ENCODE peak calls at places on chromosomes 2 and 18, in seven cellular contexts. Q is IMR-90, Z is mesenchymal stem cell, G is neuronal stem cell, W is H9, D is mesendoderm, U is H1. T is an unnamed sample.

GRCh38 chr18:11761553-11761952 is 72.5 kb downstream of the GNAL start:
- DNase-seq in Q (no peak), Z (no peak), G (no peak), W (peak), D (peak), U (no peak), T (no peak)

GRCh38 chr18:73897517-73897916 is 250.1 kb downstream of the FBXO15 start:
- DNase-seq in Q (no peak), Z (no peak), G (no peak), W (no peak), D (no peak), U (no peak), T (no peak)

GRCh38 chr2:235378261-235378660 is 115.6 kb upstream of the AGAP1 start:
- DNase-seq in Q (peak), Z (no peak), G (no peak), W (no peak), D (no peak), U (no peak), T (no peak)

GRCh38 chr18:22136395-22136794 is 33.0 kb upstream of the GATA6 start:
- DNase-seq in Q (peak), Z (peak), G (no peak), W (no peak), D (no peak), U (no peak), T (no peak)

GRCh38 chr2:8003462-8004075 is 678.3 kb upstream of the ID2 start:
- DNase-seq in Q (peak), Z (peak), G (no peak), W (no peak), D (peak), U (no peak), T (peak)

GRCh38 chr18:21672868-21673267 is 31.7 kb downstream of the ABHD3 start:
- DNase-seq in Q (peak), Z (no peak), G (no peak), W (no peak), D (no peak), U (no peak), T (peak)

GRCh38 chr2:5520352-5520996 is 171.7 kb upstream of the SOX11 start:
- DNase-seq in Q (peak), Z (peak), G (no peak), W (no peak), D (no peak), U (no peak), T (no peak)

GRCh38 chr2:108459441-108459840 is 10.4 kb downstream of the GCC2 start:
- DNase-seq in Q (peak), Z (no peak), G (no peak), W (no peak), D (no peak), U (no peak), T (no peak)

GRCh38 chr18:59902180-59902992 is 2.6 kb downstream of the PMAIP1 start:
- DNase-seq in Q (peak), Z (peak), G (no peak), W (no peak), D (no peak), U (no peak), T (no peak)

GRCh38 chr18:9578306-9578705 is 36.1 kb downstream of the PPP4R1 start:
- DNase-seq in Q (peak), Z (no peak), G (no peak), W (no peak), D (peak), U (no peak), T (peak)

GRCh38 chr2:238346539-238346938 is 26.2 kb downstream of the TRAF3IP1 start:
- DNase-seq in Q (no peak), Z (no peak), G (no peak), W (no peak), D (no peak), U (no peak), T (no peak)

GRCh38 chr2:188604579-188604978 is 312.9 kb downstream of the GULP1 start:
- DNase-seq in Q (peak), Z (no peak), G (no peak), W (no peak), D (no peak), U (no peak), T (no peak)

GRCh38 chr18:77147418-77147852 is 14.9 kb upstream of the MBP start:
- DNase-seq in Q (peak), Z (peak), G (no peak), W (no peak), D (no peak), U (no peak), T (no peak)

GRCh38 chr2:189168876-189169499 is 10.6 kb downstream of the COL5A2 start:
- DNase-seq in Q (no peak), Z (no peak), G (no peak), W (no peak), D (no peak), U (no peak), T (no peak)

GRCh38 chr2:60070166-60070565 is 483.3 kb downstream of the BCL11A start:
- DNase-seq in Q (no peak), Z (no peak), G (no peak), W (no peak), D (no peak), U (no peak), T (no peak)

GRCh38 chr2:234550511-234551107 is 53.7 kb upstream of the ARL4C start:
- DNase-seq in Q (peak), Z (peak), G (peak), W (peak), D (peak), U (peak), T (peak)

DNA sequence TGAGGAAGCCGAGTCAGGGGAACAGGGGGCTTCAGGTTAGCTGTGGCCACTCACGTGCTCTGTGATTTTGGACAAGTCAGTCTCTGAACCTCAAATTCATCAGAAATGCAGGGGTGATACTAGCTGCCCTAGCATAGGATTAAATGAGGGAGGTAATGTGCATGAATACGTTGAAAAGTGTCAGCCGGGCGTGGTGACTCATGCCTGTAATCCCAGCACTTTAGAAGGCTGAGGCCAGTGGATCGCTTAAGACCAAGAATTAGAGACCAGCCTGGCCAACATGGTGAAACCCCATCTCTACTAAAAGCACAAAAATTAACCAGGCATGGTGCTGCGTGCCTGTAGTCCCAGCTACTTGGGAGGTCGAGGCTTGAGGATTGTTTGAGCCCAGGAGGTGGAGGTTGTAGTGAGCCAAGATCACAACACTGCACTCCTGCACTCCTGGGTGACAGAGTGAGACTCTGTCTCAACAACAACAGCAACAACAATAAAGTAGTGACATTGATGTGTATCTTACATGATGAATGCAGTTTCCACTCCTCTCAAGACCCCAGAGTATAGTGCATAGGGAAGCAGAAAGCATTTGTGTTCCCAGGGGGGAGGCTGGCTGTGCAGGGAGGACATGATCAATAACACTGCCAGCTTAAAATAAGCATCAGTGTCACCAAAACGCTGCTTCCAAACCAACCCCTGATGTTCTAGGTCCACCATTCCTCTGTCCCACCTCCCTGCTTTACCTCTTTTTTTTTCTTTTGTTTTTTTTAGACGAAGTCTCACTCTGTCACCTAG is 68.8 kb downstream of the HNRNPLL start:
- DNase-seq in Q (peak), Z (peak), G (no peak), W (no peak), D (no peak), U (no peak), T (no peak)
- H3K23ac ChIP-seq in Q (peak), Z (no peak), G (no peak), W (no peak), D (no peak), U (no peak), T (no peak)

DNA sequence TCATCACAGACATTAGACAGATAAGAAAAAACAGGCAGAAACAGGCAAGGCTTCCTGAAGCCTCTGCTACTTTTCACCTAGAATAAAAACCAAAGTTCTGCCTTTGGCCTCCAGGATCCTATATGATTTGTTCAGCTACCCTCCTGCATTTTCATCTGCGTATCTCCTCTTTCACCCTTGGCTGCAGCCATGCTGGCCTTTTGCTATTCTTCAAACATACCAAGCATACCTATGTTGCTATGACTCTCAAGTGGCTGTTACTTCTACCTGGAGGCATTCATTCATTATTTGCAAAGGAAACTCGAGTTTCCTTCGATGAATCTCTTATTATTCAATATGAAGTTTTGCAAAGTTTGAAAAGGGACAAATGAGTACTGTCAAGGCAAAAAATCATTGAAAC is 106.4 kb upstream of the HNMT start:
- DNase-seq in Q (no peak), Z (no peak), G (no peak), W (peak), D (peak), U (no peak), T (peak)
- H3K23ac ChIP-seq in Q (no peak), Z (no peak), G (no peak), W (no peak), D (no peak), U (no peak), T (no peak)

DNA sequence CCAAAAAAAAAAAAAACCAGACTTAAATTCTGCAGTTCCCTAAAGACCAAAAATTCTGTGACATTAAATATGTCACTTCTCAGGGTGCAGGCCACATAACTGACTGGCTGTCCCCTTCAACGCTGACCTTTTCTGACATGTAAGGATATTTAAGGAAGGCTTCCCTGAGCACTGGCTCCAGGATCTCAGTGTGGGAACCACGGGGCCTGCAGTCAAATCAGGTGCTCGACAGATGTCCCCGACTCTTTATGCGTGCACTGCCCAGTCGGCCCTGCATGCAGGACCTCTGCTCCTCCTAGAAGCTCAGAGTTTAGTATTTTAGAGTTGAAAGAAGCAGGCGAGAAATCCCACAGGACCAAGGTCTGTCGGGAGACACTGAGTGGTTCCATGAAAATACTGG is 69.4 kb upstream of the POMC start:
- DNase-seq in Q (no peak), Z (no peak), G (no peak), W (no peak), D (no peak), U (no peak), T (no peak)
- H3K23ac ChIP-seq in Q (no peak), Z (no peak), G (no peak), W (no peak), D (no peak), U (no peak), T (no peak)

DNA sequence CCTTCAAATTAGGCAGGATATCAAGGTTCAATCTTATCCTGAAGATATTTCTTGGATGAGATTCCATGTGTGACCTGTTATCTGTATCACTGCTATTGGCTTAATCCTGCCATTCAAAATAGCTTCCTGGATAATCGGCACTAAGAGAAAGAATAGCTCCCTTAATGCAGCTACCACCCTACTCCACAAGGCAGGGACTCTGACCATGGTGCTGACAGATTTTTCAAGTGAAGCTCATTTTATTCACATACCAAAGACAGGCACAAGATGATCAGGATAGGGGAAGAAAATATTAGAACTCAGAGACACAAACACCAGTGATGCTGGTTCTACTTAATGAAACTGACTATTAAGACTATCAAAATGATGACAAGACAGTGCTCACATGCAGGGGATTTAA is 74.9 kb downstream of the ORC4 start:
- DNase-seq in Q (peak), Z (no peak), G (peak), W (no peak), D (peak), U (no peak), T (no peak)
- H3K23ac ChIP-seq in Q (no peak), Z (no peak), G (no peak), W (no peak), D (no peak), U (no peak), T (no peak)

DNA sequence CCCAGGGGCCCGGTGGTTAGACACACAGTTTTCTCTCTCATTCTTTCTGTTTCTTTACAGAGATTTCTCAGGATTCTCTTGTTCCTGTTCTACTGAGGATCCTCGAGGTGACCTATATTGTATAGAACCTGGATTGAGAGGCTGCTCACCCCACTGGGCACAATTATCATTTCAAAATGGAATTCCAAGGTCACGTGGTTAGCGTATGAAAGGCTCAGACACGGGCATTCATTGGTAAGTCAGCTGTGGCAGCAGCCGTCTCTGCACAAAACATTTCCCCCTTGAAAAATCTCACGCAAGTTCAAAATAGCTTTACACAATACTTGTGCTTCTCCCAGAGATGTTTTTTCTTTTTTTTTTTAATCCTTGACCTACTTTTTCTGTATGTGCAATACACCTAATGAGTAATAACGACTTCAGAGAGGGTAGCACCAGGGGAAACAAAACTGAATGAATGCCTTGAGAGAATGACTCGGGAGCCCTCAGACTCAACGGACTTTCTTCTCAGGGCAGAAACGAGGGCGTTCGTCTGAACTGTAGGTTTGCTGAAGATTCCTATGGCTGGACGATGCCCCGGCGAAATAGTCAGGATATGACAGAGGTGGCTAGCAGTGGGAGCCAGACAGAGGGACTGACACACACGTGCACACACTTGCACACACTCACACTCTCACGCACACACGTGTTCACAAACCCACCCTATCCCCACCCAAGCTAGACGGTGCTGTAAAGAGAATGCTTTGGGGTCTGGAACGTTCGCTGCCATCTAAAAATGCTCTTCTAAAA is 77.7 kb downstream of the PDCL3 start:
- DNase-seq in Q (no peak), Z (no peak), G (no peak), W (no peak), D (no peak), U (no peak), T (no peak)
- H3K23ac ChIP-seq in Q (no peak), Z (no peak), G (no peak), W (no peak), D (no peak), U (no peak), T (no peak)

GRCh38 chr2:120231564-120231973 is 8.4 kb upstream of the TMEM185B start:
- DNase-seq in Q (no peak), Z (no peak), G (no peak), W (peak), D (no peak), U (no peak), T (no peak)
- H3K23ac ChIP-seq in Q (no peak), Z (no peak), G (no peak), W (no peak), D (no peak), U (no peak), T (no peak)

DNA sequence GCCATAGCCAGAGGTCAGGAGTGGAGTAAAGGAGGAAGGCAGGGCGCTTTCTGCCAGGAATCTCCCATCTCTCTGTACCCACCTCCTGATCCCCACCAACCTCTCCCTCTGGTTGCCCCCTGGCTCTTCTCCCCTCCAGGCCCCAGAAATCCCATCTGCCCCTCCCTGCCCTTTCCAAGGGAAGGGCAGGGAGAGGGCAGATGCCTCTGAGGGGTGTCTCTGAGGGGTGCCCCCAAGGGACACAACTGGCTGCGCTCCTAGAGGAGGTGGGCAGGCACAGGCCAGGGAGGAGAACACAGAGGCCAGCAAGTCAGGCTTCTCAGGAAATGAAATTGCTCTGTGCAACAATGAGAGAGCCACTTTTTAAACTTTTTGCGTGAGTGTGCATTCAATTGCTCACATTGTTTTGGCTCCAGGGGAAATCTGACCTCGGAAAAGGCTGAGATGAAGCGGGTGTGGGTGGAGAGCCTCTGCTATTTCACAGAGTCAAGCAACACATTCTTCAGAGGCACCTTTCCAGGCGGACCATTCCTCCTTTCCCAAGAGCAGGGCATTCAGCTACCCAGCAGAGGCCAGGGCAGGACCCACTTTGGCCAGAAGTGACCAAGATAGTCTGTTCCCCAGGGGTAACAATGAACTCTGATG is 125.5 kb downstream of the SMAD7 start:
- DNase-seq in Q (peak), Z (no peak), G (no peak), W (peak), D (no peak), U (no peak), T (no peak)
- H3K23ac ChIP-seq in Q (peak), Z (no peak), G (no peak), W (no peak), D (no peak), U (no peak), T (no peak)

GRCh38 chr18:58403799-58404455 is 225.0 kb downstream of the ALPK2 start:
- DNase-seq in Q (no peak), Z (no peak), G (no peak), W (no peak), D (no peak), U (no peak), T (no peak)
- H3K23ac ChIP-seq in Q (no peak), Z (no peak), G (no peak), W (no peak), D (no peak), U (no peak), T (no peak)

GRCh38 chr2:195864316-195864715 is 204.3 kb downstream of the DNAH7 start:
- DNase-seq in Q (no peak), Z (no peak), G (no peak), W (no peak), D (peak), U (no peak), T (no peak)
- H3K23ac ChIP-seq in Q (no peak), Z (no peak), G (no peak), W (no peak), D (no peak), U (no peak), T (no peak)

T was measured in trophoblast cell.